ENCODE peak calls at places on chromosome 5, in six cellular contexts. T is activated naive CD4-positive, alpha-beta T cell treated with anti-CD3 and anti-CD28 coated beads for 36 hours; L is activated T-cell treated with anti-CD3 and anti-CD28 coated beads for 24 hours; A is progenitor cell of endocrine pancreas; M is cardiac fibroblast; C is AG09319. Z is an unnamed sample.

GRCh38 chr5:140295414-140295813 is 7.5 kb downstream of the PFDN1 start:
- DNase-seq in C (peak; percentile 61), L (no peak), A (no peak), M (peak; percentile 95), T (peak; percentile 54), Z (no peak)

GRCh38 chr5:175797521-175798038 is 73.8 kb upstream of the CPLX2 start:
- DNase-seq in L (no peak), T (no peak), A (no peak), C (no peak), M (no peak), Z (no peak)

GRCh38 chr5:61322738-61323429 is 9.2 kb upstream of the ZSWIM6 start:
- DNase-seq in M (peak; percentile 76), A (no peak), T (no peak), L (no peak), C (no peak), Z (no peak)

GRCh38 chr5:459562-460412 is 16.8 kb downstream of the EXOC3 start:
- DNase-seq in T (no peak), C (no peak), A (no peak), L (no peak), M (no peak), Z (no peak)

GRCh38 chr5:125595095-125595494 is 828.1 kb upstream of the GRAMD2B start:
- DNase-seq in T (no peak), M (peak; percentile 78), C (no peak), A (no peak), L (no peak), Z (no peak)

GRCh38 chr5:59164041-59164830 is 581.4 kb downstream of the RAB3C start:
- DNase-seq in M (no peak), A (no peak), T (no peak), L (no peak), C (peak; percentile 31), Z (no peak)

GRCh38 chr5:54742417-54742889 is 224.9 kb downstream of the SNX18 start:
- DNase-seq in C (no peak), L (no peak), M (peak; percentile 71), A (no peak), T (no peak), Z (no peak)

GRCh38 chr5:155025890-155026289 is 12.3 kb downstream of the KIF4B start:
- DNase-seq in L (no peak), T (no peak), A (no peak), M (no peak), C (no peak), Z (no peak)

GRCh38 chr5:96256795-96257470 is 176.1 kb downstream of the PCSK1 start:
- DNase-seq in M (peak; percentile 70), A (no peak), C (no peak), L (no peak), T (peak; percentile 17), Z (no peak)

GRCh38 chr5:746258-746761 is 38.2 kb downstream of the ZDHHC11B start:
- DNase-seq in T (no peak), C (no peak), M (no peak), L (no peak), A (no peak), Z (no peak)

GRCh38 chr5:146052780-146053179 is 52.6 kb downstream of the PLAC8L1 start:
- DNase-seq in L (no peak), A (no peak), T (no peak), C (no peak), M (no peak), Z (no peak)

GRCh38 chr5:148949871-148950863 is 112.7 kb downstream of the SH3TC2 start:
- DNase-seq in M (peak; percentile 9), T (no peak), C (no peak), A (no peak), L (no peak), Z (no peak)

GRCh38 chr5:53434566-53434965 is 45.9 kb upstream of the FST start:
- DNase-seq in A (no peak), M (no peak), C (no peak), L (no peak), T (no peak), Z (no peak)

GRCh38 chr5:139131881-139132480 is 66.2 kb downstream of the SIL1 start:
- DNase-seq in A (no peak), M (no peak), C (no peak), L (no peak), T (no peak), Z (no peak)

GRCh38 chr5:178642351-178642909 is 15.6 kb upstream of the CLK4 start:
- DNase-seq in A (no peak), C (peak; percentile 56), L (no peak), T (no peak), M (peak; percentile 92), Z (no peak)

GRCh38 chr5:40831346-40832210 is 3.4 kb downstream of the RPL37 start:
- DNase-seq in C (no peak), L (no peak), T (peak; percentile 50), A (no peak), M (no peak), Z (no peak)

GRCh38 chr5:160956011-160956410 is 104.0 kb upstream of the ATP10B start:
- DNase-seq in M (no peak), T (no peak), C (no peak), A (no peak), L (no peak), Z (no peak)

GRCh38 chr5:6371079-6371810 is 7.1 kb downstream of the MED10 start:
- DNase-seq in L (no peak), C (no peak), T (no peak), M (no peak), A (no peak), Z (no peak)

GRCh38 chr5:14676320-14676719 is 11.8 kb downstream of the OTULIN start:
- DNase-seq in C (no peak), L (no peak), M (peak; percentile 45), T (peak; percentile 23), A (no peak), Z (no peak)

GRCh38 chr5:133519191-133519590 is 93.2 kb downstream of the FSTL4 start:
- DNase-seq in L (no peak), A (no peak), C (no peak), M (no peak), T (no peak), Z (no peak)

GRCh38 chr5:159737263-159737662 is 179.0 kb upstream of the ADRA1B start:
- DNase-seq in C (no peak), M (peak; percentile 10), T (no peak), L (no peak), A (no peak), Z (no peak)

GRCh38 chr5:139669681-139670368 is 21.7 kb downstream of the CXXC5 start:
- DNase-seq in M (no peak), T (peak; percentile 21), L (no peak), C (no peak), A (no peak), Z (no peak)

GRCh38 chr5:59813761-59814562 is 79.6 kb downstream of the PDE4D start:
- DNase-seq in A (peak; percentile 24), M (peak; percentile 77), T (peak; percentile 46), L (no peak), C (no peak), Z (peak; percentile 55)

GRCh38 chr5:72860499-72860898 is 44.0 kb downstream of the TNPO1 start:
- DNase-seq in M (peak; percentile 71), L (no peak), C (no peak), A (no peak), T (no peak), Z (no peak)

GRCh38 chr5:172658869-172659513 is 17.9 kb downstream of the NEURL1B start:
- DNase-seq in T (no peak), A (no peak), L (no peak), C (no peak), M (peak; percentile 46), Z (no peak)

GRCh38 chr5:17343675-17344074 is 126.2 kb downstream of the BASP1 start:
- DNase-seq in C (peak; percentile 44), A (no peak), T (no peak), L (no peak), M (peak; percentile 87), Z (peak; percentile 82)

GRCh38 chr5:134007581-134008256 is 2.9 kb upstream of the VDAC1 start:
- DNase-seq in T (no peak), C (no peak), A (no peak), L (no peak), M (peak; percentile 42), Z (no peak)

GRCh38 chr5:77852514-77853352 is 76.6 kb upstream of the TBCA start:
- DNase-seq in C (no peak), M (peak; percentile 67), T (peak; percentile 24), A (peak; percentile 37), L (peak; percentile 4), Z (no peak)

GRCh38 chr5:59489551-59489950 is 404.0 kb downstream of the PDE4D start:
- DNase-seq in L (no peak), M (peak; percentile 11), T (no peak), C (no peak), A (no peak), Z (no peak)

GRCh38 chr5:168529361-168530234 is 493 bp downstream of the FBLL1 start:
- DNase-seq in T (no peak), C (no peak), M (peak; percentile 7), L (no peak), A (peak; percentile 13), Z (no peak)

GRCh38 chr5:52725065-52725746 is 62.5 kb upstream of the ITGA1 start:
- DNase-seq in C (no peak), T (peak; percentile 78), A (no peak), M (peak; percentile 12), L (peak; percentile 35), Z (no peak)

GRCh38 chr5:144117412-144117811 is 53.0 kb downstream of the YIPF5 start:
- DNase-seq in L (no peak), M (no peak), A (no peak), T (no peak), C (no peak), Z (no peak)

GRCh38 chr5:78353520-78353919 is 6.9 kb upstream of the SCAMP1 start:
- DNase-seq in M (no peak), T (no peak), L (no peak), C (no peak), A (no peak), Z (no peak)

GRCh38 chr5:37839441-37840035 is 303 bp downstream of the GDNF start:
- DNase-seq in L (no peak), C (no peak), T (no peak), M (peak; percentile 68), A (peak; percentile 25), Z (no peak)

GRCh38 chr5:45521067-45521466 is 175.1 kb downstream of the HCN1 start:
- DNase-seq in A (peak; percentile 28), T (peak; percentile 7), L (no peak), M (peak; percentile 19), C (no peak), Z (no peak)

GRCh38 chr5:68504306-68504705 is 288.8 kb downstream of the PIK3R1 start:
- DNase-seq in C (no peak), A (no peak), T (no peak), M (no peak), L (no peak), Z (no peak)

Z was measured in Panc1.